ENCODE peak calls at places on chromosomes 12 and 14, in four cellular contexts. I is mesendoderm, R is iris pigment epithelial cell, F is Calu3. Y is an unnamed sample.

GRCh38 chr12:81330480-81330879 is 252.6 kb downstream of the ACSS3 start:
- DNase-seq in I (peak), R (no peak), F (no peak), Y (no peak)

GRCh38 chr12:107649615-107650014 is 36.0 kb upstream of the PWP1 start:
- DNase-seq in R (no peak), F (no peak), I (no peak), Y (no peak)

GRCh38 chr14:100540141-100540925 is 46.9 kb downstream of the BEGAIN start:
- DNase-seq in R (no peak), I (peak), F (peak), Y (no peak)

GRCh38 chr12:61282790-61283575 is 977.2 kb upstream of the USP15 start:
- DNase-seq in R (no peak), F (no peak), I (no peak), Y (no peak)

GRCh38 chr14:71339650-71340415 is 432.6 kb downstream of the PCNX1 start:
- DNase-seq in F (no peak), R (no peak), I (no peak), Y (no peak)

GRCh38 chr12:97921957-97922722 is 459.5 kb downstream of the RMST start:
- DNase-seq in R (peak), F (no peak), I (no peak), Y (no peak)

GRCh38 chr14:61444215-61444768 is 122.9 kb downstream of the PRKCH start:
- DNase-seq in F (no peak), R (no peak), I (no peak), Y (no peak)

GRCh38 chr14:54637829-54638446 is 71.0 kb downstream of the SAMD4A start:
- DNase-seq in R (peak), F (no peak), I (no peak), Y (peak)

GRCh38 chr14:92528486-92529100 is 15.0 kb downstream of the RIN3 start:
- DNase-seq in I (no peak), R (no peak), F (no peak), Y (no peak)

GRCh38 chr12:93229494-93230310 is 148.0 kb upstream of the NUDT4 start:
- DNase-seq in R (peak), I (peak), F (no peak), Y (peak)

GRCh38 chr12:2813573-2814185 is 1.2 kb downstream of the ITFG2 start:
- DNase-seq in I (peak), R (peak), F (peak), Y (peak)

GRCh38 chr12:88298761-88299242 is 156.7 kb downstream of the TMTC3 start:
- DNase-seq in F (peak), I (peak), R (peak), Y (peak)

GRCh38 chr14:104803280-104803915 is 2.5 kb downstream of the ZBTB42 start:
- DNase-seq in I (no peak), F (no peak), R (no peak), Y (no peak)

GRCh38 chr12:74977832-74978481 is 231.7 kb downstream of the KCNC2 start:
- DNase-seq in R (no peak), I (no peak), F (no peak), Y (no peak)

GRCh38 chr14:49881296-49882006 is 11.4 kb upstream of the ARF6 start:
- DNase-seq in F (no peak), R (peak), I (no peak), Y (no peak)

GRCh38 chr14:52735921-52736489 is 6.0 kb downstream of the STYX start:
- DNase-seq in R (peak), F (no peak), I (peak), Y (no peak)

GRCh38 chr12:10179871-10180270 is 1.0 kb downstream of the TMEM52B start:
- DNase-seq in R (no peak), F (no peak), I (peak), Y (peak)

GRCh38 chr14:88551094-88551870 is 3.5 kb downstream of the PTPN21 start:
- DNase-seq in F (peak), R (peak), I (peak), Y (peak)

GRCh38 chr14:100072783-100073346 is 7.6 kb downstream of the EVL start:
- DNase-seq in F (no peak), I (no peak), R (no peak), Y (no peak)

GRCh38 chr14:81519200-81519998 is 14.3 kb downstream of the SEL1L start:
- DNase-seq in R (peak), F (no peak), I (peak), Y (no peak)

GRCh38 chr12:107318804-107319535 is 225.6 kb upstream of the CRY1 start:
- DNase-seq in F (peak), I (peak), R (peak), Y (peak)

GRCh38 chr14:105123981-105124836 is 44.4 kb downstream of the JAG2 start:
- DNase-seq in I (no peak), F (no peak), R (no peak), Y (no peak)

GRCh38 chr12:65510584-65511050 is 232.1 kb downstream of the MSRB3 start:
- DNase-seq in R (no peak), I (peak), F (peak), Y (no peak)

GRCh38 chr12:113935459-113935858 is 30.7 kb downstream of the RBM19 start:
- DNase-seq in F (no peak), I (no peak), R (no peak), Y (no peak)

GRCh38 chr14:36515896-36516718 is 3.9 kb downstream of the NKX2-1 start:
- DNase-seq in R (no peak), F (no peak), I (peak), Y (no peak)

GRCh38 chr12:68067762-68068376 is 78.6 kb downstream of the IFNG-AS1 start:
- DNase-seq in F (no peak), I (peak), R (peak), Y (peak)

GRCh38 chr12:38367506-38367905 is 50.9 kb downstream of the ALG10B start:
- DNase-seq in R (no peak), F (no peak), I (no peak), Y (no peak)

GRCh38 chr14:23302290-23303225 is at the start of gene PPP1R3E:
- DNase-seq in F (peak), I (peak), R (peak), Y (peak)

GRCh38 chr14:74913986-74914573 is 9.0 kb downstream of the RPS6KL1 start:
- DNase-seq in F (peak), R (peak), I (peak), Y (peak)

Y was measured in EH.